ENCODE peak calls at places on chromosomes 12 and 14, in nine cellular contexts. Y is activated CD4-positive, CD25-positive, alpha-beta regulatory T cell; V is CD4-positive, CD25-positive, alpha-beta regulatory T cell; P is putamen; N is naive thymus-derived CD4-positive, alpha-beta T cell; X is dorsolateral prefrontal cortex; C is LNCaP clone FGC; D is fibroblast of pulmonary artery; S is GM12878. M is an unnamed sample.
A peak's percentile ranks its signal among the peaks of the same experiment; 100 is the strongest.

GRCh38 chr12:116244474-116245090 is 32.9 kb downstream of the MED13L start:
- DNase-seq in Y (no peak), V (no peak), P (no peak), N (no peak), X (no peak), C (no peak), D (no peak), S (no peak), M (no peak)

GRCh38 chr14:40989260-40989659 is 617.4 kb upstream of the LRFN5 start:
- DNase-seq in Y (no peak), V (no peak), P (no peak), N (no peak), X (no peak), C (no peak), D (no peak), S (no peak), M (no peak)

GRCh38 chr12:51326762-51327439 is 2.9 kb upstream of the BIN2 start:
- DNase-seq in Y (no peak), V (peak; percentile 73), P (peak; percentile 67), N (peak; percentile 27), X (no peak), C (no peak), D (peak; percentile 92), S (peak; percentile 77), M (peak; percentile 69)

GRCh38 chr12:8860165-8860961 is 37.9 kb downstream of the A2ML1 start:
- DNase-seq in Y (no peak), V (peak; percentile 49), P (peak; percentile 34), N (peak; percentile 30), X (no peak), C (peak; percentile 36), D (peak; percentile 67), S (no peak), M (peak; percentile 19)

GRCh38 chr12:10861366-10861765 is 12.1 kb upstream of the PRR4 start:
- DNase-seq in Y (no peak), V (no peak), P (no peak), N (no peak), X (no peak), C (no peak), D (peak; percentile 6), S (no peak), M (peak; percentile 7)

GRCh38 chr14:64092940-64093339 is 201.2 kb downstream of the ESR2 start:
- DNase-seq in Y (no peak), V (no peak), P (no peak), N (no peak), X (no peak), C (peak; percentile 64), D (no peak), S (no peak), M (no peak)

GRCh38 chr12:51683763-51684357 is 92.8 kb downstream of the SCN8A start:
- DNase-seq in Y (no peak), V (no peak), P (no peak), N (no peak), X (no peak), C (peak; percentile 65), D (peak; percentile 74), S (no peak), M (peak; percentile 69)

GRCh38 chr12:42716521-42716920 is 127.0 kb upstream of the PRICKLE1 start:
- DNase-seq in Y (no peak), V (no peak), P (no peak), N (no peak), X (no peak), C (no peak), D (peak; percentile 24), S (no peak), M (peak; percentile 76)

GRCh38 chr12:52969828-52970569 is 21.1 kb downstream of the KRT18 start:
- DNase-seq in Y (no peak), V (no peak), P (no peak), N (no peak), X (no peak), C (peak; percentile 82), D (no peak), S (peak; percentile 39), M (no peak)

GRCh38 chr12:52945389-52946232 is 3.3 kb upstream of the KRT18 start:
- DNase-seq in Y (no peak), V (no peak), P (no peak), N (no peak), X (no peak), C (no peak), D (peak; percentile 84), S (no peak), M (peak; percentile 90)

GRCh38 chr14:92665699-92666110 is 82.7 kb downstream of the LGMN start:
- DNase-seq in Y (no peak), V (no peak), P (no peak), N (no peak), X (no peak), C (no peak), D (no peak), S (no peak), M (no peak)

GRCh38 chr12:1660304-1661187 is 30.3 kb upstream of the ADIPOR2 start:
- DNase-seq in Y (no peak), V (peak; percentile 56), P (no peak), N (peak; percentile 39), X (no peak), C (no peak), D (peak; percentile 72), S (no peak), M (no peak)

GRCh38 chr14:36451346-36452065 is 68.5 kb downstream of the NKX2-1 start:
- DNase-seq in Y (no peak), V (no peak), P (no peak), N (no peak), X (no peak), C (no peak), D (no peak), S (no peak), M (no peak)

GRCh38 chr14:68650403-68650994 is 142.4 kb downstream of the ZFP36L1 start:
- DNase-seq in Y (no peak), V (no peak), P (no peak), N (no peak), X (no peak), C (no peak), D (no peak), S (no peak), M (no peak)

GRCh38 chr12:108571604-108572165 is 9.3 kb downstream of the ISCU start:
- DNase-seq in Y (no peak), V (no peak), P (no peak), N (no peak), X (no peak), C (no peak), D (no peak), S (no peak), M (no peak)

GRCh38 chr12:24728826-24729225 is 220.1 kb downstream of the BCAT1 start:
- DNase-seq in Y (no peak), V (no peak), P (no peak), N (no peak), X (no peak), C (no peak), D (no peak), S (no peak), M (no peak)

GRCh38 chr12:91677556-91677955 is 468.1 kb downstream of the BTG1 start:
- DNase-seq in Y (no peak), V (no peak), P (no peak), N (no peak), X (no peak), C (no peak), D (no peak), S (no peak), M (no peak)

GRCh38 chr12:48966177-48966890 is 5.2 kb downstream of the WNT10B start:
- DNase-seq in Y (no peak), V (no peak), P (no peak), N (no peak), X (no peak), C (no peak), D (no peak), S (no peak), M (no peak)

GRCh38 chr12:105736498-105736897 is 402.3 kb downstream of the NUAK1 start:
- DNase-seq in Y (no peak), V (no peak), P (no peak), N (no peak), X (no peak), C (no peak), D (no peak), S (no peak), M (no peak)

GRCh38 chr12:121295746-121296617 is 527 bp downstream of the CAMKK2 start:
- DNase-seq in Y (peak; percentile 31), V (peak; percentile 33), P (no peak), N (peak; percentile 6), X (no peak), C (no peak), D (no peak), S (no peak), M (no peak)

GRCh38 chr12:38653650-38654049 is 251.7 kb downstream of the CPNE8 start:
- DNase-seq in Y (no peak), V (no peak), P (no peak), N (no peak), X (no peak), C (no peak), D (no peak), S (no peak), M (no peak)

GRCh38 chr12:107891967-107892366 is 117.5 kb downstream of the ASCL4 start:
- DNase-seq in Y (no peak), V (peak; percentile 32), P (no peak), N (no peak), X (no peak), C (peak; percentile 39), D (peak; percentile 20), S (no peak), M (no peak)

GRCh38 chr14:43172899-43173548 is 1334.1 kb downstream of the FSCB start:
- DNase-seq in Y (no peak), V (no peak), P (no peak), N (no peak), X (no peak), C (no peak), D (peak; percentile 22), S (no peak), M (no peak)

GRCh38 chr12:108305520-108305919 is 33.6 kb downstream of the CMKLR1 start:
- DNase-seq in Y (no peak), V (no peak), P (peak; percentile 41), N (no peak), X (peak; percentile 92), C (no peak), D (peak; percentile 76), S (no peak), M (peak; percentile 84)

GRCh38 chr12:27193854-27194544 is 50.1 kb upstream of the STK38L start:
- DNase-seq in Y (no peak), V (no peak), P (no peak), N (no peak), X (no peak), C (no peak), D (peak; percentile 92), S (no peak), M (peak; percentile 93)

GRCh38 chr12:94586589-94587259 is 63.6 kb downstream of the TMCC3 start:
- DNase-seq in Y (no peak), V (no peak), P (no peak), N (no peak), X (no peak), C (peak; percentile 72), D (peak; percentile 28), S (no peak), M (peak; percentile 70)

GRCh38 chr12:15706010-15706676 is 83.0 kb downstream of the EPS8 start:
- DNase-seq in Y (no peak), V (no peak), P (no peak), N (no peak), X (no peak), C (no peak), D (no peak), S (no peak), M (no peak)

M was measured in astrocyte.